ENCODE peak calls at places on chromosomes 4 and X, in four cellular contexts. O is A549, I is GM12878, Z is IMR-90. M is an unnamed sample.

GRCh38 chrX:11351375-11352295 is 58.4 kb downstream of the AMELX start:
- DNase-seq in O (no peak), Z (peak), I (no peak), M (no peak)

GRCh38 chr4:23881674-23882337 is 8.0 kb downstream of the PPARGC1A start:
- DNase-seq in Z (no peak), O (no peak), I (no peak), M (no peak)

GRCh38 chr4:61985426-61985825 is 785.3 kb downstream of the ADGRL3 start:
- DNase-seq in I (no peak), Z (no peak), O (no peak), M (no peak)

GRCh38 chr4:4714330-4714729 is 145.1 kb upstream of the MSX1 start:
- DNase-seq in O (no peak), I (no peak), Z (peak), M (no peak)

GRCh38 chr4:126221717-126222116 is 907.0 kb downstream of the FAT4 start:
- DNase-seq in I (no peak), Z (no peak), O (no peak), M (no peak)

GRCh38 chr4:76990288-76991080 is 40.9 kb downstream of the SEPTIN11 start:
- DNase-seq in Z (peak), O (no peak), I (no peak), M (no peak)

GRCh38 chr4:26325191-26325590 is 4.4 kb downstream of the RBPJ start:
- DNase-seq in Z (peak), I (no peak), O (peak), M (no peak)

GRCh38 chrX:79704325-79704724 is 310.2 kb upstream of the TBX22 start:
- DNase-seq in Z (no peak), I (no peak), O (no peak), M (no peak)

GRCh38 chr4:76589872-76590846 is 155.1 kb downstream of the SHROOM3 start:
- DNase-seq in I (no peak), O (peak), Z (peak), M (no peak)

GRCh38 chr4:2241003-2241402 is 918 bp downstream of the HAUS3 start:
- DNase-seq in Z (no peak), I (no peak), O (no peak), M (no peak)

GRCh38 chrX:65668362-65669310 is 1.2 kb downstream of the MSN start:
- DNase-seq in O (peak), Z (peak), I (peak), M (peak)

GRCh38 chr4:183838987-183839712 is 66.0 kb upstream of the STOX2 start:
- DNase-seq in Z (peak), I (no peak), O (peak), M (no peak)

GRCh38 chrX:151402719-151403390 is 5.8 kb downstream of the VMA21 start:
- DNase-seq in O (no peak), I (no peak), Z (no peak), M (no peak)
- TF ChIP-seq ELK1 in O (no peak), I (no peak), Z (no peak), M (no peak)

GRCh38 chr4:95513022-95513421 is 35.8 kb downstream of the UNC5C start:
- DNase-seq in Z (no peak), I (no peak), O (no peak), M (no peak)

GRCh38 chr4:95517799-95518198 is 31.0 kb downstream of the UNC5C start:
- DNase-seq in Z (no peak), O (no peak), I (no peak), M (no peak)

GRCh38 chr4:95511477-95511876 is 37.3 kb downstream of the UNC5C start:
- DNase-seq in I (no peak), Z (no peak), O (no peak), M (no peak)

GRCh38 chr4:95510877-95511276 is 37.9 kb downstream of the UNC5C start:
- DNase-seq in O (no peak), Z (no peak), I (no peak), M (no peak)

DNA sequence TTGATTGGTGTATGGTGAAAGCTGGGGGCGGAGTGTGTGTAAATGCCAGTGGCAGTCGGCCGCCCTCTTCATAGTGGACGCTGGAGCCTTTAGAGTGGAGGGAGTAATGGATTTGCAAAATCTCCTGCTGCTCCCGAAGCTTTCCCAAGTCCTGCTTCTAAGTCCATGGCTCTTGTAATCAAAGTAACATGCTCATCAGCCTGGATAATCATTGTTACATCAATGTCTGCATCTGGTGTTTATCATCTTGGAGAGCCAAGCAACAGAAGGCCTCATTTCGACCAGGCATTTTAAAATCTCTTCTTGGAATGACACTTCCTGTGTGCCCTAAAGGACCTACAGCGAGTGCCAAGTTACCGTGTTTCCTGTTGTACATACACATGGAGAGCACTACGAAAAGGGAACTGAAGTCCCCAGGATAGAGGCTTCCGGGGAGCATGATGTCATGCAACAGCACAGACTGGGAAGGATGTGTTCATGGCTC is 32.2 kb downstream of the UNC5C start:
- DNase-seq in Z (peak), O (no peak), I (no peak), M (no peak)
- TF ChIP-seq ELK1 in Z (no peak), O (no peak), I (no peak), M (no peak)

GRCh38 chr4:82436130-82436529 is 5.7 kb downstream of the ENOPH1 start:
- DNase-seq in Z (no peak), O (no peak), I (no peak), M (no peak)

GRCh38 chr4:82436780-82437179 is 6.4 kb downstream of the ENOPH1 start:
- DNase-seq in I (no peak), O (no peak), Z (no peak), M (no peak)

GRCh38 chr4:82439088-82439487 is 8.7 kb downstream of the ENOPH1 start:
- DNase-seq in O (no peak), I (no peak), Z (no peak), M (no peak)

GRCh38 chr4:82434949-82435348 is 4.6 kb downstream of the ENOPH1 start:
- DNase-seq in O (no peak), Z (no peak), I (no peak), M (no peak)

DNA sequence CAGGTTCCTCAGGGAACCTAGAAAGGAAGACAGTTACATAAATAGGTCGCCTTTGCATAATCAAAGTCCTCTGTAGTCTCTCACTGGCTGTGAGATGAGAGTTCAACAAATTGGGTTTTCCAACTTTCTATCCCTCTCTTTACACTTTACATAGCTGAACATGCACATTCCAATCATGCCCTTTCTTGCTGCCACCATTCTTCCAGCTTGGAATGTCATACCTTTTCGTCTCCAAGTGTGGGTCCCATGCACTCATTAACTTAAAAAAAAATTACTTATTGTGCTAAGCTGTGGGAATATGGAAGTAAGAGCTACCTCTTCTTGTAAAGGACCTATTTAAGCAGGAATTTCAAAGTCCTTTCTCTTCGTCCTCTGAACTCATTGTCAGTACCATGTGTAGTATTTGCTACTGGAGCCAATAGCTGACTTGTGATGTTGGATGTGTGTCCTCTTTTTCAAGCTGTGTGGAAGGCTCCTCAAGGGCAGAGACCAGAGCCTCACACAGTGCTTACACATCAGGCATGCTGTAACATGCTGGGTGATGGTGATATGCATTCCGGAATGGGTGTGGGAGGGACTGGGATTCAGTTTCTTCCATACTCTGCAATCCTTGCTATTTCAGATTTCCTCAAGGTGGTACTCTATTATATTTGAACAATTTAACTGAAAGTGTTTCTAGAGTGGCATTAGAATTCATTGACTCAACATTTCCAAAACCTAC is 7.1 kb downstream of the ENOPH1 start:
- DNase-seq in I (no peak), Z (peak), O (no peak), M (no peak)
- TF ChIP-seq ELK1 in I (no peak), Z (no peak), O (no peak), M (no peak)

GRCh38 chr4:147723316-147723715 is 8.6 kb upstream of the ARHGAP10 start:
- DNase-seq in I (no peak), O (no peak), Z (no peak), M (no peak)

GRCh38 chr4:147714575-147715401 is 17.1 kb upstream of the ARHGAP10 start:
- DNase-seq in O (no peak), Z (peak), I (no peak), M (no peak)

DNA sequence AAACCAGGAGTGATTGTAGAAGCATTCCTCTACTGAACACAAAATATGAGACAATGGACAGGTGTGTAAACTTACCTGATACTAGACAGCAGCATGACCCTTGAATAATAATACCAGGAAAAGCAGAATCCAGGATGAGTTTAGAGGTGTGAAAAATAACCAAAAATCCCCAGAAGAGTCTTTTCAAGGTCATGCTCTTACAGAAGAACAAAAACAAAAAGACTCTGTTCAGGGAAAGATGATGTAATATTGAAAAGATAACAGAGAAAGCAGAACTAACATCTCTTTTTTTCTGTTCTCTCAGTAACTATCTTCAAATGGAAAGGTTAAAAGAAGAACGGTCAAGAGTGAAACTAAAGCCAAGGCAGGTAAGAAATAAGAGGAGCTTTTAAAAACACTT is 14.0 kb upstream of the ARHGAP10 start:
- DNase-seq in I (no peak), Z (no peak), O (no peak), M (no peak)
- TF ChIP-seq ELK1 in I (no peak), Z (no peak), O (no peak), M (no peak)

DNA sequence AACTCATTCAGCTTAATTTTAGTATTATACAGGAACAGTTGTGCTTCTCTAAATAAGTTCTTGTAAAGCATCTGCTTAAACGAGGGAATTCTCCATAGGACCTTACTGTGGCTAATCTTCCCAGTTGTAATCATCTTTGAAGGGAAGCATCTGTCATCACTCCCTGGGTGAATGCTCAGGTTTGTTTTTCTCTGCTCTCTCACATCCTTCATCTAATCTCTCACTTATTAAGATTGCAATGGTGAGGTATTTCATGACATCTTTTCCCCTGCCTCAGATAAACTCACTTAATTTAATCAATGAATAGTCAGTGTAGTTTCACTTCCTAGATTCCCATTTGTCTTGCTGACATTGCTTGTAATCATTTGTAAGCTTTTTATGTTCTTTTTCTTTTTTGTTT is 121.8 kb upstream of the ADAMTS3 start:
- DNase-seq in I (no peak), O (no peak), Z (no peak), M (no peak)
- TF ChIP-seq ELK1 in I (no peak), O (no peak), Z (no peak), M (no peak)

DNA sequence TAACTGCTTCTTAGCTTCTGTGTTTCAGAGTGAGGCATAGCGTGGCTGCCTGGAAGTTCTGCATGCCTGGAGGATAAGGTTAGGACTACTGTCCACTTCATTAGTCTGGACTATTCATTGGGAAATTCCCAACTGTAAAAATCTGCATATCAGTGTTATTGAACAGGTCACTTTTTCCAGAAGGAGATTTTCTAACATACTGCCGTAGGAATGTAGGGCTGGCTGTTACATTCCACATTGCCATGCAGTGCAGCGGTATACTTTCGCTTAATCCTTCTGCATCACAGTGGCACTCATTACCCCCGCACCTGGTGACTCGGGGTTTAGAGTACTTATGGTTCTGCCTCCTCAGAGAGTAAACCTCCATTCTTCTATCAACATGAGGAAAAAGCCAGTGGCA is 104.6 kb downstream of the NPFFR2 start:
- DNase-seq in I (no peak), Z (no peak), O (no peak), M (no peak)
- TF ChIP-seq ELK1 in I (no peak), Z (no peak), O (no peak), M (no peak)

DNA sequence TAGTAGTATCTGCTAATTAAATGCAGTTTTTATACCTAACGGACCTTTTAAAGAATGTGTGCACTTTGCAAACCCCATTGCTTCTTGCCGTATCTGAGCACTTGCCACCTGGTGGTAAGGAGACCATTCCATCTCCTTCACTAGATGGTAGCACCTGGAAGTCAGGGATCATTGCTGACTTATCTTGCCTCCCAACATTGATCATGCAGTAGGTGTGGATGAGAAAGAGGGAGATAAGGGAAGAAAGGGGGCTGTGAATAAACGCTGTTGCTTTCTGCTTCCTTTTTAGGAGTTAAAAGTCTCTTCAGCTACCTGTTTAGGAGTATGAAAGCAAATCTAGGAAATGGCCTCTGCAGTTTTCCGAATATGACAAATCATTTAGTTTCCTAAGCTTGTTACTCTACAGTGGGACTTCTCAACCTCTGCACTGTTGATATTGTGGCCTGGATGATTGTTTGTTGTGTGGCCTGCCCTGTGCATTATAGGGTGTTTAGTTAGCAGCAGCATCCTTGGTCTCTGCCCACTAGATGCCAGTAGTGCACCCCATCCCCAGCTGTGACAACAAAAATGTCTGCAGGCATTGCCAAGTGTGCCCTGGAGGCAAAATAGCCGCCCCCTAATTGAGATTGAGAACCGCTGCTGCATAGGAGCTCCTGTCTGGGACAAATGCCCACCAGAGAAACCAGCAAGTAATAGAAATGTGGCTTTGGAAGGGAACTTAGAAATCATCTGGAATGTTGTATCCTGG is 38.8 kb downstream of the GAB1 start:
- DNase-seq in I (no peak), O (peak), Z (no peak), M (peak)
- TF ChIP-seq ELK1 in I (no peak), O (no peak), Z (no peak), M (no peak)

DNA sequence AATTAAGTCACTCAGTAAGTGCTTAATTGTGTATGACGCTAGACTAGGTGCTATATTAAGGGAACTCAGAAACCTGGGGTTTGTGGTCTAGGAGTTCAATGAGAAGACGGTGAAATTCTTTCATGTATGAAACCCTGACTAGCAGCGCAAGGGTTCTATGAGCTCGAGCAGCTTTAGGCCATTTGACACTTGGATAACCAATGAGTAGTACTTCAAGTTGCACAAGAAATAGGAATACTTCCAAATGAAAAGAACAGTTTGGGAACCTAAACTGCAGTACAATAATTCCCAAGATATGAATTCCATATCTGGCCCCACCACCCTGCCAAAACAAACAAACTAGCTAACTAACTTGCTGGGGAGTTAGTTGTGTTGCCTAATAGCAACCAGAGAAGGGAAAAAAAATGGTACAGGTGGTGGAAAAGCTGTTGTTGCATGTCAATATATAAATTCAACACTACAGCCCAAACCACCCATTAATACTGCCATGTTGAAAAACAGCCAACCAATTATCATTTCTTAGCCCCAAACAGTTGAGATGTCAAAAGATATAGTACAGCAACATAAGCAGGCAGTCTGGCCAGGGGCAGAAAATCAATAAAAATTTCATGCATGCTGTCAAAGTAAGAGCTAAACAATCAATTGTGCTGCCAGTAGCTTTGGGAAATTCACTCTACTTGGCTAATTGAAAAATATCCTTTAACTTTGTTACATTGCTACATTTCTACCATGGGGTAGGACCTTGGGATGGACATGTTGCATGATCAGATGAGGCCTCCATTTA is 54.6 kb upstream of the MCF2 start:
- DNase-seq in O (no peak), Z (peak), I (no peak), M (no peak)
- TF ChIP-seq ELK1 in O (no peak), Z (no peak), I (no peak), M (no peak)